ENCODE peak calls at places on chromosomes 13 and 19, in ten cellular contexts. W, H, C, Y, D, X, J, A, V and U are unnamed samples.

GRCh38 chr13:102693781-102694180 is 1.1 kb downstream of the METTL21C start:
- DNase-seq in W (no peak), H (no peak), C (no peak), Y (no peak), D (no peak), X (no peak), J (no peak), A (no peak), V (no peak), U (no peak)

GRCh38 chr13:43800828-43801227 is 14.1 kb upstream of the ENOX1 start:
- DNase-seq in W (no peak), H (no peak), C (no peak), Y (no peak), D (no peak), X (no peak), J (no peak), A (no peak), V (no peak), U (no peak)

GRCh38 chr19:14404322-14404721 is 14.8 kb downstream of the DDX39A start:
- DNase-seq in W (no peak), H (peak), C (no peak), Y (no peak), D (no peak), X (no peak), J (peak), A (no peak), V (no peak), U (no peak)

GRCh38 chr13:30835442-30835841 is 70.6 kb upstream of the MEDAG start:
- DNase-seq in W (no peak), H (no peak), C (no peak), Y (no peak), D (no peak), X (no peak), J (no peak), A (no peak), V (no peak), U (no peak)

GRCh38 chr19:993361-993830 is 6.8 kb upstream of the GRIN3B start:
- DNase-seq in W (no peak), H (no peak), C (no peak), Y (no peak), D (no peak), X (no peak), J (no peak), A (no peak), V (no peak), U (no peak)

GRCh38 chr13:48448285-48448962 is 35.5 kb upstream of the LPAR6 start:
- DNase-seq in W (no peak), H (no peak), C (no peak), Y (no peak), D (no peak), X (no peak), J (no peak), A (no peak), V (no peak), U (no peak)

GRCh38 chr19:6211632-6212402 is 68.0 kb downstream of the MLLT1 start:
- DNase-seq in W (no peak), H (no peak), C (no peak), Y (no peak), D (no peak), X (no peak), J (no peak), A (no peak), V (no peak), U (no peak)

GRCh38 chr19:31586282-31586681 is 237.0 kb upstream of the TSHZ3 start:
- DNase-seq in W (no peak), H (no peak), C (no peak), Y (no peak), D (no peak), X (no peak), J (no peak), A (no peak), V (no peak), U (no peak)

GRCh38 chr13:110412132-110412912 is 105.2 kb downstream of the COL4A2 start:
- DNase-seq in W (no peak), H (peak), C (peak), Y (peak), D (peak), X (peak), J (peak), A (peak), V (peak), U (peak)

GRCh38 chr13:112999414-113000177 is 30.6 kb downstream of the MCF2L start:
- DNase-seq in W (no peak), H (no peak), C (no peak), Y (no peak), D (no peak), X (no peak), J (no peak), A (no peak), V (no peak), U (no peak)

GRCh38 chr19:58575183-58576041 is 2.3 kb upstream of the MZF1 start:
- DNase-seq in W (no peak), H (no peak), C (peak), Y (peak), D (peak), X (peak), J (no peak), A (peak), V (peak), U (no peak)

GRCh38 chr13:31328549-31329229 is 128.9 kb downstream of the B3GLCT start:
- DNase-seq in W (no peak), H (no peak), C (no peak), Y (peak), D (no peak), X (no peak), J (no peak), A (no peak), V (no peak), U (no peak)

GRCh38 chr13:21913010-21913409 is 242.1 kb downstream of the FGF9 start:
- DNase-seq in W (no peak), H (no peak), C (no peak), Y (no peak), D (peak), X (peak), J (no peak), A (no peak), V (no peak), U (no peak)

GRCh38 chr13:41408061-41408460 is 49.3 kb upstream of the RGCC start:
- DNase-seq in W (no peak), H (no peak), C (no peak), Y (no peak), D (no peak), X (no peak), J (no peak), A (no peak), V (no peak), U (no peak)

GRCh38 chr13:50831510-50831909 is 12.0 kb downstream of the DLEU7 start:
- DNase-seq in W (no peak), H (no peak), C (no peak), Y (no peak), D (no peak), X (no peak), J (no peak), A (no peak), V (no peak), U (no peak)

GRCh38 chr13:107832521-107833095 is 382.7 kb downstream of the LIG4 start:
- DNase-seq in W (no peak), H (no peak), C (no peak), Y (no peak), D (no peak), X (no peak), J (no peak), A (no peak), V (no peak), U (no peak)

GRCh38 chr19:29514525-29515232 is 11.1 kb upstream of the VSTM2B start:
- DNase-seq in W (no peak), H (no peak), C (no peak), Y (no peak), D (no peak), X (no peak), J (no peak), A (peak), V (no peak), U (no peak)

GRCh38 chr13:30091691-30092090 is 215.7 kb downstream of the KATNAL1 start:
- DNase-seq in W (no peak), H (no peak), C (no peak), Y (no peak), D (no peak), X (no peak), J (no peak), A (no peak), V (no peak), U (no peak)

GRCh38 chr19:11735375-11735774 is 3.4 kb downstream of the ZNF823 start:
- DNase-seq in W (no peak), H (no peak), C (no peak), Y (no peak), D (no peak), X (no peak), J (no peak), A (no peak), V (no peak), U (no peak)

GRCh38 chr13:95234242-95234641 is 67.0 kb downstream of the ABCC4 start:
- DNase-seq in W (no peak), H (no peak), C (no peak), Y (no peak), D (no peak), X (no peak), J (no peak), A (no peak), V (no peak), U (no peak)

GRCh38 chr19:29505034-29505824 is 20.6 kb upstream of the VSTM2B start:
- DNase-seq in W (no peak), H (no peak), C (no peak), Y (no peak), D (no peak), X (no peak), J (no peak), A (peak), V (no peak), U (no peak)

GRCh38 chr19:55544014-55544413 is 1.3 kb downstream of the SBK3 start:
- DNase-seq in W (no peak), H (no peak), C (no peak), Y (no peak), D (no peak), X (no peak), J (no peak), A (no peak), V (no peak), U (no peak)

GRCh38 chr19:7098096-7098495 is 28.6 kb downstream of the ZNF557 start:
- DNase-seq in W (no peak), H (no peak), C (no peak), Y (no peak), D (no peak), X (no peak), J (no peak), A (no peak), V (no peak), U (no peak)

GRCh38 chr19:44176590-44176989 is 11.7 kb downstream of the ZNF226 start:
- DNase-seq in W (no peak), H (no peak), C (no peak), Y (no peak), D (no peak), X (no peak), J (no peak), A (no peak), V (no peak), U (no peak)

GRCh38 chr13:58960909-58961308 is 1202.8 kb downstream of the DIAPH3 start:
- DNase-seq in W (peak), H (no peak), C (no peak), Y (no peak), D (peak), X (no peak), J (no peak), A (no peak), V (no peak), U (no peak)

GRCh38 chr13:40983725-40984669 is 35.1 kb downstream of the ELF1 start:
- DNase-seq in W (no peak), H (peak), C (no peak), Y (no peak), D (no peak), X (no peak), J (no peak), A (no peak), V (no peak), U (no peak)

GRCh38 chr13:31887311-31887710 is 144.3 kb upstream of the FRY start:
- DNase-seq in W (no peak), H (no peak), C (no peak), Y (no peak), D (no peak), X (no peak), J (no peak), A (no peak), V (no peak), U (no peak)

GRCh38 chr19:10417598-10418280 is 2.6 kb upstream of the PDE4A start:
- DNase-seq in W (no peak), H (no peak), C (no peak), Y (no peak), D (peak), X (peak), J (no peak), A (no peak), V (no peak), U (no peak)

GRCh38 chr13:110340812-110341444 is 33.8 kb downstream of the COL4A2 start:
- DNase-seq in W (no peak), H (no peak), C (peak), Y (no peak), D (no peak), X (peak), J (no peak), A (peak), V (peak), U (no peak)

GRCh38 chr19:12777217-12778019 is 2.1 kb upstream of the HOOK2 start:
- DNase-seq in W (no peak), H (peak), C (peak), Y (no peak), D (peak), X (peak), J (peak), A (peak), V (peak), U (peak)